ENCODE peak calls at places on chromosome 18, in seven cellular contexts. One of them, this sample, is unnamed.

GRCh38 chr18:24656044-24656443 is 195.6 kb downstream of the HRH4 start:
- DNase-seq in H1: no peak
- DNase-seq in HepG2: no peak
- DNase-seq in K562: no peak
- DNase-seq in SK-N-SH: no peak
- DNase-seq in HCT116: no peak
- DNase-seq in GM12878: no peak
- DNase-seq in this sample: no peak

GRCh38 chr18:7476386-7476785 is 90.7 kb upstream of the PTPRM start:
- DNase-seq in H1: no peak
- DNase-seq in HepG2: no peak
- DNase-seq in K562: no peak
- DNase-seq in SK-N-SH: no peak
- DNase-seq in HCT116: no peak
- DNase-seq in GM12878: no peak
- DNase-seq in this sample: no peak

GRCh38 chr18:12366379-12366778 is 10.6 kb downstream of the AFG3L2 start:
- DNase-seq in H1: no peak
- DNase-seq in HepG2: no peak
- DNase-seq in K562: no peak
- DNase-seq in SK-N-SH: no peak
- DNase-seq in HCT116: no peak
- DNase-seq in GM12878: no peak
- DNase-seq in this sample: no peak

GRCh38 chr18:54069729-54070128 is 154.7 kb downstream of the MBD2 start:
- DNase-seq in H1: no peak
- DNase-seq in HepG2: no peak
- DNase-seq in K562: no peak
- DNase-seq in SK-N-SH: no peak
- DNase-seq in HCT116: no peak
- DNase-seq in GM12878: no peak
- DNase-seq in this sample: no peak

GRCh38 chr18:30988440-30988839 is 54.1 kb downstream of the DSC3 start:
- DNase-seq in H1: no peak
- DNase-seq in HepG2: no peak
- DNase-seq in K562: no peak
- DNase-seq in SK-N-SH: no peak
- DNase-seq in HCT116: no peak
- DNase-seq in GM12878: no peak
- DNase-seq in this sample: no peak

GRCh38 chr18:9513971-9514512 is 38.7 kb downstream of the RALBP1 start:
- DNase-seq in H1: no peak
- DNase-seq in HepG2: peak; percentile 72
- DNase-seq in K562: no peak
- DNase-seq in SK-N-SH: no peak
- DNase-seq in HCT116: no peak
- DNase-seq in GM12878: no peak
- DNase-seq in this sample: no peak

GRCh38 chr18:21894619-21895367 is 154.2 kb downstream of the MIB1 start:
- DNase-seq in H1: no peak
- DNase-seq in HepG2: no peak
- DNase-seq in K562: no peak
- DNase-seq in SK-N-SH: no peak
- DNase-seq in HCT116: no peak
- DNase-seq in GM12878: no peak
- DNase-seq in this sample: no peak

GRCh38 chr18:49183921-49184320 is 233.2 kb upstream of the SMAD7 start:
- DNase-seq in H1: no peak
- DNase-seq in HepG2: no peak
- DNase-seq in K562: no peak
- DNase-seq in SK-N-SH: no peak
- DNase-seq in HCT116: no peak
- DNase-seq in GM12878: no peak
- DNase-seq in this sample: no peak

GRCh38 chr18:78978336-78979057 is 1.1 kb upstream of the SALL3 start:
- DNase-seq in H1: no peak
- DNase-seq in HepG2: no peak
- DNase-seq in K562: no peak
- DNase-seq in SK-N-SH: no peak
- DNase-seq in HCT116: no peak
- DNase-seq in GM12878: no peak
- DNase-seq in this sample: no peak

GRCh38 chr18:6994053-6994452 is 123.5 kb downstream of the LAMA1 start:
- DNase-seq in H1: no peak
- DNase-seq in HepG2: no peak
- DNase-seq in K562: no peak
- DNase-seq in SK-N-SH: no peak
- DNase-seq in HCT116: no peak
- DNase-seq in GM12878: no peak
- DNase-seq in this sample: no peak

GRCh38 chr18:25233582-25234362 is 118.2 kb downstream of the ZNF521 start:
- DNase-seq in H1: no peak
- DNase-seq in HepG2: no peak
- DNase-seq in K562: no peak
- DNase-seq in SK-N-SH: no peak
- DNase-seq in HCT116: no peak
- DNase-seq in GM12878: no peak
- DNase-seq in this sample: no peak

GRCh38 chr18:26579941-26580618 is 31.7 kb upstream of the KCTD1 start:
- DNase-seq in H1: no peak
- DNase-seq in HepG2: peak; percentile 15
- DNase-seq in K562: no peak
- DNase-seq in SK-N-SH: no peak
- DNase-seq in HCT116: peak; percentile 56
- DNase-seq in GM12878: no peak
- DNase-seq in this sample: no peak

GRCh38 chr18:47758000-47758399 is 172.5 kb downstream of the SMAD2 start:
- DNase-seq in H1: no peak
- DNase-seq in HepG2: no peak
- DNase-seq in K562: no peak
- DNase-seq in SK-N-SH: no peak
- DNase-seq in HCT116: no peak
- DNase-seq in GM12878: no peak
- DNase-seq in this sample: no peak

GRCh38 chr18:74264303-74265020 is 27.3 kb downstream of the CYB5A start:
- DNase-seq in H1: no peak
- DNase-seq in HepG2: no peak
- DNase-seq in K562: no peak
- DNase-seq in SK-N-SH: no peak
- DNase-seq in HCT116: no peak
- DNase-seq in GM12878: peak; percentile 47
- DNase-seq in this sample: no peak

GRCh38 chr18:50879302-50880107 is 587 bp downstream of the ME2 start:
- DNase-seq in H1: no peak
- DNase-seq in HepG2: peak; percentile 18
- DNase-seq in K562: no peak
- DNase-seq in SK-N-SH: no peak
- DNase-seq in HCT116: no peak
- DNase-seq in GM12878: no peak
- DNase-seq in this sample: no peak

GRCh38 chr18:10205136-10205535 is 249.3 kb upstream of the APCDD1 start:
- DNase-seq in H1: no peak
- DNase-seq in HepG2: no peak
- DNase-seq in K562: no peak
- DNase-seq in SK-N-SH: peak; percentile 32
- DNase-seq in HCT116: no peak
- DNase-seq in GM12878: no peak
- DNase-seq in this sample: no peak

GRCh38 chr18:36284268-36284667 is 13.2 kb upstream of the FHOD3 start:
- DNase-seq in H1: no peak
- DNase-seq in HepG2: no peak
- DNase-seq in K562: no peak
- DNase-seq in SK-N-SH: no peak
- DNase-seq in HCT116: no peak
- DNase-seq in GM12878: no peak
- DNase-seq in this sample: no peak

GRCh38 chr18:7452331-7452730 is 114.8 kb upstream of the PTPRM start:
- DNase-seq in H1: peak; percentile 38
- DNase-seq in HepG2: peak; percentile 18
- DNase-seq in K562: peak; percentile 60
- DNase-seq in SK-N-SH: peak; percentile 68
- DNase-seq in HCT116: peak; percentile 1
- DNase-seq in GM12878: no peak
- DNase-seq in this sample: peak; percentile 5

GRCh38 chr18:8882632-8883408 is 177.5 kb downstream of the MTCL1 start:
- DNase-seq in H1: peak; percentile 27
- DNase-seq in HepG2: peak; percentile 21
- DNase-seq in K562: peak; percentile 60
- DNase-seq in SK-N-SH: no peak
- DNase-seq in HCT116: peak; percentile 95
- DNase-seq in GM12878: no peak
- DNase-seq in this sample: peak; percentile 5

GRCh38 chr18:8610442-8610801 is 1.2 kb downstream of the RAB12 start:
- DNase-seq in H1: no peak
- DNase-seq in HepG2: no peak
- DNase-seq in K562: no peak
- DNase-seq in SK-N-SH: peak; percentile 36
- DNase-seq in HCT116: no peak
- DNase-seq in GM12878: no peak
- DNase-seq in this sample: no peak

DNA sequence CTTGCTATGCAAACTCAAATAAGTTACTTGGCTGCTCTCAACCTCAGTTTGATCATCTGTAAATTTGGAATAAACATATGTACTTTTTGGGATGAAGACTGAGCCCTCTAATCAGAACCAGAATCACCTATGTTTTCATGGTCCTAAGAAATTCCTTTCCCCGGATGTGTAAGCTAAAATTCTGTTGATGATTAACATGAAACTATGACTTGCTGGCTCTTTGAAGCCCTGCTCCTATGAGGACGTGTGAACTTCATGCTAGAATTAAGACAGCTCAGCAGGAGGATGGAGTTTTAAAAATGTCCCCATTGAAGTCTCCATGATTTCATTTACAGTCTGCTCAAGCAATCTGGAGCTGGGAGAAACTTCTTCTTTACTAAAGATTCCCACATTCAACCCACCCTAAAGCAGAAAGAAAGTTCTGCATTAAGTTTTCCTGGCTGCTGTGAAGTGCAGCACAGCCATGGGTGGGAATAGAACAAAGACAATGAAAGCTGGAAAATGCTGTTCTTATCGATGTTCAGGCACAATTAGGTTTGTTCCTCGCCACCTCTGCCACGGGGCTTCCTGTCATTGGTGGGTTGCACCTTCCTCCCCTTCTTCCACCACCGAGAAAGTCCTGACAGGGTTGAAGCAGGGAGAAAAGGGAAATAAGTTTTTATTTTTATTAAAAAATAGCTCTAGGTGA is 50.9 kb downstream of the ADCYAP1 start:
- DNase-seq in H1: no peak
- DNase-seq in HepG2: peak; percentile 15
- DNase-seq in K562: no peak
- DNase-seq in SK-N-SH: no peak
- DNase-seq in HCT116: no peak
- DNase-seq in GM12878: no peak
- DNase-seq in this sample: no peak
- TF ChIP-seq JUND in H1: no peak
- TF ChIP-seq JUND in HepG2: no peak
- TF ChIP-seq JUND in K562: no peak
- TF ChIP-seq JUND in SK-N-SH: no peak
- TF ChIP-seq JUND in HCT116: no peak
- TF ChIP-seq JUND in GM12878: no peak
- TF ChIP-seq JUND in this sample: no peak

DNA sequence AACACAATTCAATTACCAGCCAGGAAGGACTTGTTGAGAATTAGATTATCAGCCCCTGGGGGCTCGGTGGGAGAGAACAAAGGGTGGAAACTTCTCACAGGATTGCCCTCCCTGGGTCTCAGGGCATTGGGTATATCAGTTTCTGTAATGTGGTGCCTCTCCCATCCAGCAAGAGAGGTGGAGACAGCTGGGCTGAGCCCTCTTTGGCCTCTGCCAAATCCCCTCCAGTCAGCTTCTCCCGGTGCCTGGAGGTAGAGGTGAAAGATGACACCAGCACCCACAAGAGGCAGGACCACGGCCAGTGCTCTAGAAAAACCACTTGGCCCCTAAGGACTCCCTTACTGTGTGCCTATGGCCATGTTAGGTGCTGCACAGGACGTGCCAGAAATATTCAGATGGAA is 179.7 kb downstream of the HAUS1 start:
- DNase-seq in H1: no peak
- DNase-seq in HepG2: no peak
- DNase-seq in K562: no peak
- DNase-seq in SK-N-SH: peak; percentile 46
- DNase-seq in HCT116: no peak
- DNase-seq in GM12878: no peak
- DNase-seq in this sample: no peak
- TF ChIP-seq JUND in H1: no peak
- TF ChIP-seq JUND in HepG2: no peak
- TF ChIP-seq JUND in K562: no peak
- TF ChIP-seq JUND in SK-N-SH: no peak
- TF ChIP-seq JUND in HCT116: no peak
- TF ChIP-seq JUND in GM12878: no peak
- TF ChIP-seq JUND in this sample: no peak

DNA sequence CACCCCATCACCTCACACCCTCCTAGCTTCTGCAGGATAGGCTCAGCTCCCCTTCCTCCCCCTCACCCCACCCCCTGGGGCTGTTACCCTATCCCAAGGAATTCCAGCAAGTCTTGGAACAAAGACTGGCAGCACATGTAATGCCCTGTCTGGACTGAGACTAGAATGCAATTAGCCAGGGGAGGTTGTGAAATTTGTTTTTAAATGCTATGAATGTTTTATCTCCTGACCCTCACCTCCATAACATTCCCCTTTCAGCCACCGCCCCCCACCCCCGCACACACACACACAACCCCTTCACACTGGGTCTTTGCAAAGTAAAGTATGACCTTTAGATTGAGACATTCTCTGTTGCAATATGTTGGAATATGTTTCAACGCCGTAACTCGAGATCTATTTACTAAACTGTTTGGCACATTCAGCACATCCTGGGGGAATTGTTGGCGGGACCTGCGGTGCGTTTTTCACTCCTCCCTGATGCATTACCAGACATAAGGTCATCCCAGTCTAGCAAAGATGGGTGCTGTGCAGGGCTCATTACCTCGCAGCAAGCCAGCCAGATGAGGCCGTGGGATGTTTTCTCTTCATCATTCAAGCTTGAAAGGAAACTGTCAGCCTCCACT is 290.7 kb upstream of the SLC14A2 start:
- DNase-seq in H1: peak; percentile 21
- DNase-seq in HepG2: no peak
- DNase-seq in K562: no peak
- DNase-seq in SK-N-SH: no peak
- DNase-seq in HCT116: no peak
- DNase-seq in GM12878: no peak
- DNase-seq in this sample: peak; percentile 34
- TF ChIP-seq JUND in H1: no peak
- TF ChIP-seq JUND in HepG2: no peak
- TF ChIP-seq JUND in K562: no peak
- TF ChIP-seq JUND in SK-N-SH: no peak
- TF ChIP-seq JUND in HCT116: no peak
- TF ChIP-seq JUND in GM12878: no peak
- TF ChIP-seq JUND in this sample: no peak

DNA sequence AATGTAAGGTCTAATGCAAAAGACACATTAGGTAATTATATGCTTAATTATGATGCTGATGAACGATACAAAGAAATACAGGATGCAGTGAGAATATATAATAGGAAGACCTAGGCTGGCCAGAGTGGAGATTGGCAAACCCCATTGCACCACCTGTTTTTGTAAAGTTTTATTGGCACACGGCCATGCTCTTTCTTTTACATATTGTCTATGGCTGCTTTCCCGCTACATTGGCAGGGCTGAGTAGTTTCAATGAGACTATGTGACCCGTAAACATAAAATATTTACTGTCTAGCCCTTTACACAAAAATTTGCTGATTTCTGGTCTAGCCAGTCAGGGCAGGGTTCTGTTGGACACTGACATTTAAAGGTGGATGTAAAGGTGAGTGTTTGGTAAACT is 5.4 kb downstream of the SEC11C start:
- DNase-seq in H1: no peak
- DNase-seq in HepG2: no peak
- DNase-seq in K562: no peak
- DNase-seq in SK-N-SH: no peak
- DNase-seq in HCT116: no peak
- DNase-seq in GM12878: no peak
- DNase-seq in this sample: peak; percentile 45
- TF ChIP-seq JUND in H1: no peak
- TF ChIP-seq JUND in HepG2: no peak
- TF ChIP-seq JUND in K562: no peak
- TF ChIP-seq JUND in SK-N-SH: no peak
- TF ChIP-seq JUND in HCT116: no peak
- TF ChIP-seq JUND in GM12878: no peak
- TF ChIP-seq JUND in this sample: no peak